ENCODE peak calls at places on chromosomes 5 and 9, in seven cellular contexts. J, Z, Q, U, V, O and P are unnamed samples.

GRCh38 chr9:124928116-124928515 is 12.8 kb downstream of the GOLGA1 start:
- DNase-seq in V (no peak), O (no peak), U (no peak), J (no peak), Z (no peak), Q (no peak), P (no peak)

GRCh38 chr5:14166437-14166836 is 23.3 kb downstream of the TRIO start:
- DNase-seq in U (no peak), Z (no peak), O (peak; percentile 17), Q (no peak), J (peak; percentile 46), V (no peak), P (no peak)

GRCh38 chr9:98087420-98088354 is 31.2 kb downstream of the NANS start:
- DNase-seq in O (peak; percentile 81), U (no peak), J (peak; percentile 69), Z (no peak), V (peak; percentile 22), Q (no peak), P (peak; percentile 84)

GRCh38 chr9:11340656-11341055 is 727.9 kb upstream of the PTPRD start:
- DNase-seq in Q (no peak), U (no peak), J (no peak), Z (no peak), O (no peak), V (no peak), P (no peak)

GRCh38 chr9:114153761-114154596 is 1.4 kb upstream of the COL27A1 start:
- DNase-seq in J (peak; percentile 42), Q (no peak), O (peak; percentile 38), V (no peak), U (no peak), Z (no peak), P (peak; percentile 47)

GRCh38 chr5:87007737-87008136 is 259.9 kb upstream of the RASA1 start:
- DNase-seq in U (no peak), V (no peak), Q (no peak), J (no peak), Z (no peak), O (no peak), P (no peak)

GRCh38 chr5:74643160-74643562 is 2.6 kb upstream of the ENC1 start:
- DNase-seq in Q (no peak), U (peak; percentile 61), O (peak; percentile 94), Z (peak; percentile 48), J (peak; percentile 99), V (no peak), P (no peak)

GRCh38 chr5:172498431-172499129 is 44.3 kb upstream of the SH3PXD2B start:
- DNase-seq in J (no peak), Q (no peak), Z (no peak), U (no peak), V (no peak), O (no peak), P (no peak)

GRCh38 chr5:32677023-32677422 is 34.1 kb upstream of the NPR3 start:
- DNase-seq in Q (no peak), O (no peak), U (no peak), J (no peak), Z (no peak), V (no peak), P (no peak)

GRCh38 chr9:3138236-3139229 is 294.6 kb upstream of the PUM3 start:
- DNase-seq in V (no peak), U (no peak), Q (no peak), J (no peak), O (peak; percentile 30), Z (no peak), P (no peak)

GRCh38 chr9:72592501-72593403 is 71.3 kb downstream of the TMC1 start:
- DNase-seq in V (no peak), J (peak; percentile 49), U (peak; percentile 42), Q (no peak), O (peak; percentile 74), Z (no peak), P (no peak)

GRCh38 chr9:98503867-98504800 is 204.6 kb downstream of the GABBR2 start:
- DNase-seq in V (no peak), O (no peak), Z (no peak), U (no peak), J (no peak), Q (no peak), P (no peak)

GRCh38 chr9:6307551-6308096 is 20.6 kb upstream of the TPD52L3 start:
- DNase-seq in U (no peak), Q (no peak), J (no peak), Z (no peak), V (no peak), O (no peak), P (no peak)

GRCh38 chr5:181059297-181060230 is 19.5 kb downstream of the BTNL9 start:
- DNase-seq in V (no peak), U (no peak), J (no peak), Z (no peak), Q (no peak), O (no peak), P (no peak)

GRCh38 chr5:181058786-181059296 is 18.8 kb downstream of the BTNL9 start:
- DNase-seq in U (no peak), J (no peak), V (no peak), Q (no peak), Z (no peak), O (no peak), P (no peak)

GRCh38 chr5:181061645-181062044 is 21.6 kb downstream of the BTNL9 start:
- DNase-seq in Z (no peak), J (no peak), V (no peak), O (no peak), U (no peak), Q (no peak), P (no peak)

GRCh38 chr5:181060924-181061323 is 20.9 kb downstream of the BTNL9 start:
- DNase-seq in Z (no peak), V (no peak), Q (no peak), U (no peak), J (no peak), O (no peak), P (no peak)

DNA sequence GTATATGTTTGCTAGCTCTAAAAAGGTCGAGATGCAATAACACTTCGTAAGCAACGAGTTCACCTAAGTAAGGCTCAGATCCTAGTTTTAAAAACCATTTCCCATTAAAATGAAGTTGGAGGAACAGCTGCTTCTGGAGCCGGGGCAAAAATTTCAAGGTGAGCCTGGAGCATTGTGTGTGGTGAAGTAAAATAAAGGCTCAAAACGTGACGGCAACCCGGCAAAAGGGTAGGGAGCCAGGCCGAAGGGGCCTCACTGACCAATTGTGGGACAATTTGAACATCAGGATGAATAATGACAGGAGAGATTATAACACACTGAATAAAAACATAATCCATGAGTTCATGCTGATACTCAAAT is 20.1 kb downstream of the BTNL9 start:
- DNase-seq in J (no peak), O (no peak), Z (no peak), Q (no peak), U (no peak), V (no peak), P (no peak)
- H3K27me3 ChIP-seq in J (peaks cover 11% of the 10 kb centered on the region), O (peaks cover 69% of the 10 kb centered on the region), Z (no peaks in the 10 kb centered on the region), Q (peaks cover 8% of the 10 kb centered on the region), U (peaks cover 38% of the 10 kb centered on the region), V (peaks cover 98% of the 10 kb centered on the region), P (no peaks in the 10 kb centered on the region)

DNA sequence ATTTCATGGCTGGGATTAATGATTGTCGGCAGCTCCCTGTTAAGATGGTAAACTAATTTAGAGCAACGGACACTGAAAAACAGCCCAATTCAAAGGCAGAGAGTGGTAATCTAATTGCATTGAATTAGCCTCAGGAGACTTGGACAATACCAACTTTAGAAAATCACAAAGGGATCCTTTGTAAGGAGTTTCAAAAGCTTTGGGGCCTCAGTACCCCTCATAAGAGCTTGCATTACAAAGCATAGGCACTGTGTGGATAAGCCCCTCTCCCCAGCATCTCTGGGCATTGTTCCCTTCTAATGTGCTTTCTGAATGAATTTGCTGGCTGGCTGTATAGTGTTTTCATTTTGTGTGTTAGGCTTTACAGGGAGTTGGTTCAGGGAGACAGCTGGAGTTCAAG is 6.7 kb downstream of the GLRA1 start:
- DNase-seq in J (no peak), Q (no peak), Z (no peak), U (no peak), O (no peak), V (no peak), P (no peak)
- H3K27me3 ChIP-seq in J (no peaks in the 10 kb centered on the region), Q (no peaks in the 10 kb centered on the region), Z (peaks cover 35% of the 10 kb centered on the region), U (no peaks in the 10 kb centered on the region), O (no peaks in the 10 kb centered on the region), V (peaks cover 13% of the 10 kb centered on the region), P (no peaks in the 10 kb centered on the region)

DNA sequence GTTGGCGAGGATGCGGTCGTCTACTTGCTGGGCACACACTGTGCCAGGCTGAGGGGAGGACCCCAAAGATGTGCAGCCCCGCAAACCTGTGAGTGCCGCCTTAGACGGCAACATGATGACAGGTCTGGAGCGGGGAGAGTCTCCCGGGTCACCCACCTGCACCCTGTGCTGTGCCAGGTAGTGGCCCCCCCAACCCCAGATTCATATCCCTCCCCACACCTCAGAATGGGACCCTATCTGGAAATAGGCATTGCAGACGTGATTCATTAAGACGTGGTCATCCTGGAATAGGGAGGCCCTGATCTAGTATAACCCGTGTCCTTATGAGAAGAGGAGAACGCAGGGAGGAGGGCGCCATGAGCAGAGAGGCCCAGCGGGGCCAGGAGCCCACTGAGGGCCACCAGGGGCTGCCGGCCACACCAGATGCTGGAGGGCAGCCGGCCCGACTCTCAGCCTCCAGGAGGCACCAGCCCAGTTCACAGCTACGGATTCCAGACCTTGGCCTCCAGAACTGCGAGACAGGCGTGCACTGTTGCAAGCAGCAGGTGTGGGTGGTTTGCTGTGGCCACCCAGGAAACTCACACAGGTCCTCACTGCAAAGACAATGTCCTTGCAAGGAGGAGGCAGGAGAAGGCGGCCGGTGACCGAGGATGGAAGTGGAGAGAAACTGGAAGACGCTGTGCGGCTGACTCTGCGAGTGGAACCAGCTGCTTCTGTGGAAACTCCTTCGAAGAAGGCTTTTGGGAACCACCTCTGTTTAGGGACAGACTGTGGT is 131.9 kb upstream of the LPCAT1 start:
- DNase-seq in Z (no peak), Q (no peak), U (no peak), O (no peak), J (no peak), V (peak; percentile 3), P (no peak)
- H3K27me3 ChIP-seq in Z (no peaks in the 10 kb centered on the region), Q (no peaks in the 10 kb centered on the region), U (peaks cover 43% of the 10 kb centered on the region), O (peaks cover 44% of the 10 kb centered on the region), J (peaks cover 14% of the 10 kb centered on the region), V (peaks cover 90% of the 10 kb centered on the region), P (no peaks in the 10 kb centered on the region)

DNA sequence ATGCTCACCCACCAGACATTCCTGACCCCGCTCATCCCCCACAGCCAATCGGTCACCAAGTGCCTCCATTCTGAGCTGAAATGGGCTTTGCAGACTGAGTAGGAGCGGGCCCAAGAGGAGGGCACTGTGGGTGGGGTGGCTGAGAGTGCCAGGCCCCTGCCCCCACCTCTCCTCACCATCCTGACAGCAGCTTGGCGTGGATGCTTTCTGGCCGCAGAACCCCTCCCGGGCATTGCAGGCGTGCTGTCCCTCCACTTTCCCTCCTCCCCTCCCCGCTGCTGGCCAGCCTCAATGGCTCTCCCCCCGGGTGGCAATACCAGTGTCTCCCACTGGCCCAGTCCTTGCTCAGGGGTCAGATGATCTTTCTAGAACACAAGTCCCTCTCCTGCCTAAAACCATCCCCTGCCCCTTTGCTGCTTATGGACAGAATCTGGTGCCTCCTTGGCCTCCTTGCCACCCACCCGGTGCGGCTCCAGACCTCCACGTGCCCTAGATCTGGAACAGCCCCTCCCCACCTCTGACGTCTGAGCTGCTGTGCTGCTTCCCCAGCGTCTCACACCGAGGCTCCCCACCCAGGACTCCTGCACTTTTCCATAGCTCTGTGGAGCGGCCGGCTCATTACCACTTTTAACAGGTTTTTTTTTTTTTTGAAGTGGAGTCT is 6.1 kb downstream of the FLT4 start:
- DNase-seq in U (no peak), J (no peak), Z (no peak), V (peak; percentile 7), Q (no peak), O (no peak), P (no peak)
- H3K27me3 ChIP-seq in U (peaks cover 18% of the 10 kb centered on the region), J (peaks cover 3% of the 10 kb centered on the region), Z (no peaks in the 10 kb centered on the region), V (peaks cover 72% of the 10 kb centered on the region), Q (no peaks in the 10 kb centered on the region), O (peaks cover 24% of the 10 kb centered on the region), P (no peaks in the 10 kb centered on the region)